ENCODE peak calls at places on chromosomes 1 and 21, in seven cellular contexts. M is mucosa of gallbladder; C is CD4-positive, alpha-beta memory T cell; T is GM04504; R is stimulated activated CD4-positive, alpha-beta T cell treated with anti-CD3 and anti-CD28 coated beads, Interleukin-2, amount 100 ng/mL, for 4 hours; J is stimulated activated CD8-positive, alpha-beta memory T cell treated with anti-CD3 and anti-CD28 coated beads, Interleukin-4, amount 100 ng/mL, for 24 hours; H is WTC11. X is an unnamed sample.

GRCh38 chr1:110235839-110236682 is 25.9 kb downstream of the KCNC4 start:
- DNase-seq in M (peak), C (no peak), T (peak), R (no peak), J (no peak), H (no peak), X (no peak)

GRCh38 chr1:10522324-10522860 is 47.6 kb downstream of the PEX14 start:
- DNase-seq in M (no peak), C (no peak), T (no peak), R (no peak), J (no peak), H (no peak), X (no peak)

GRCh38 chr1:18557621-18558465 is 72.8 kb upstream of the PAX7 start:
- DNase-seq in M (peak), C (no peak), T (no peak), R (no peak), J (peak), H (peak), X (peak)

GRCh38 chr1:230376296-230376695 is 49.8 kb downstream of the PGBD5 start:
- DNase-seq in M (no peak), C (no peak), T (no peak), R (no peak), J (no peak), H (no peak), X (no peak)

GRCh38 chr1:172547071-172547470 is 14.1 kb downstream of the SUCO start:
- DNase-seq in M (no peak), C (no peak), T (no peak), R (no peak), J (no peak), H (no peak), X (no peak)

GRCh38 chr1:227740401-227740960 is 5.2 kb downstream of the SNAP47 start:
- DNase-seq in M (no peak), C (no peak), T (no peak), R (no peak), J (no peak), H (no peak), X (no peak)

GRCh38 chr1:97814804-97815203 is 106.0 kb downstream of the DPYD start:
- DNase-seq in M (no peak), C (no peak), T (no peak), R (no peak), J (no peak), H (no peak), X (no peak)

GRCh38 chr1:162091681-162092524 is 22.4 kb downstream of the NOS1AP start:
- DNase-seq in M (no peak), C (no peak), T (no peak), R (no peak), J (no peak), H (no peak), X (no peak)

GRCh38 chr1:205565799-205566198 is 61.3 kb downstream of the CDK18 start:
- DNase-seq in M (no peak), C (no peak), T (no peak), R (no peak), J (no peak), H (no peak), X (no peak)

GRCh38 chr1:234957330-234958065 is 171.1 kb downstream of the TOMM20 start:
- DNase-seq in M (peak), C (no peak), T (no peak), R (no peak), J (no peak), H (peak), X (peak)

GRCh38 chr1:185917646-185918045 is 183.5 kb downstream of the HMCN1 start:
- DNase-seq in M (no peak), C (no peak), T (no peak), R (no peak), J (no peak), H (peak), X (no peak)

GRCh38 chr21:37871121-37871862 is 45.0 kb downstream of the KCNJ6 start:
- DNase-seq in M (no peak), C (no peak), T (peak), R (no peak), J (no peak), H (no peak), X (no peak)

GRCh38 chr1:93979718-93980319 is 70.6 kb upstream of the GCLM start:
- DNase-seq in M (peak), C (no peak), T (peak), R (no peak), J (no peak), H (no peak), X (peak)

GRCh38 chr1:115337633-115338456 is at the start of gene NGF:
- DNase-seq in M (no peak), C (no peak), T (no peak), R (no peak), J (no peak), H (peak), X (peak)

GRCh38 chr1:187933562-187934419 is 1105.0 kb downstream of the PLA2G4A start:
- DNase-seq in M (no peak), C (no peak), T (no peak), R (no peak), J (no peak), H (no peak), X (no peak)

GRCh38 chr1:220497220-220497756 is 30.6 kb upstream of the MARK1 start:
- DNase-seq in M (no peak), C (no peak), T (no peak), R (no peak), J (no peak), H (no peak), X (no peak)

GRCh38 chr1:143735764-143736461 is 235.9 kb downstream of the FAM72C start:
- DNase-seq in M (no peak), C (no peak), T (no peak), R (no peak), J (no peak), H (peak), X (no peak)

GRCh38 chr1:236465231-236465958 is 58.4 kb upstream of the LGALS8 start:
- DNase-seq in M (no peak), C (peak), T (no peak), R (no peak), J (no peak), H (no peak), X (no peak)

GRCh38 chr1:201326710-201327109 is 43.4 kb downstream of the PKP1 start:
- DNase-seq in M (no peak), C (no peak), T (no peak), R (no peak), J (no peak), H (no peak), X (no peak)

GRCh38 chr1:221040074-221040473 is 160.8 kb downstream of the HLX start:
- DNase-seq in M (no peak), C (no peak), T (no peak), R (no peak), J (no peak), H (no peak), X (no peak)

GRCh38 chr1:25204797-25205441 is 27.4 kb downstream of the SYF2 start:
- DNase-seq in M (no peak), C (peak), T (peak), R (no peak), J (no peak), H (no peak), X (no peak)

GRCh38 chr1:54407201-54407956 is 1.2 kb upstream of the SSBP3 start:
- DNase-seq in M (peak), C (peak), T (peak), R (peak), J (no peak), H (peak), X (peak)

X was measured in testis.